ENCODE peak calls at places on chromosomes 2 and 18, in six cellular contexts. E is T follicular helper cell, S is kidney, P is neural progenitor cell, J is myocyte, Z is fibroblast of the conjunctiva. H is an unnamed sample.

GRCh38 chr2:2324565-2325101 is 6.4 kb downstream of the MYT1L start:
- DNase-seq in E (no peak), S (no peak), P (peak), J (no peak), Z (no peak), H (no peak)

GRCh38 chr2:88061295-88061694 is 5.7 kb upstream of the KRCC1 start:
- DNase-seq in E (no peak), S (no peak), P (no peak), J (no peak), Z (no peak), H (no peak)

GRCh38 chr2:178756343-178756742 is 50.9 kb downstream of the TTN start:
- DNase-seq in E (no peak), S (no peak), P (no peak), J (no peak), Z (no peak), H (no peak)

GRCh38 chr2:85246348-85246747 is 81.4 kb downstream of the TGOLN2 start:
- DNase-seq in E (no peak), S (no peak), P (no peak), J (peak), Z (no peak), H (no peak)

GRCh38 chr2:185567196-185567595 is 171.4 kb upstream of the FSIP2 start:
- DNase-seq in E (no peak), S (no peak), P (no peak), J (no peak), Z (no peak), H (no peak)

GRCh38 chr2:34254272-34254882 is 655.3 kb upstream of the FAM98A start:
- DNase-seq in E (no peak), S (no peak), P (no peak), J (no peak), Z (no peak), H (no peak)

GRCh38 chr2:237573721-237574415 is 7.5 kb downstream of the PRLH start:
- DNase-seq in E (no peak), S (no peak), P (no peak), J (no peak), Z (no peak), H (no peak)

GRCh38 chr18:34965511-34965910 is 75.7 kb upstream of the MAPRE2 start:
- DNase-seq in E (no peak), S (no peak), P (no peak), J (no peak), Z (no peak), H (no peak)

GRCh38 chr2:127608061-127609011 is 37.6 kb upstream of the GPR17 start:
- DNase-seq in E (no peak), S (no peak), P (no peak), J (no peak), Z (no peak), H (no peak)

GRCh38 chr2:135792401-135793152 is 44.4 kb downstream of the LCT start:
- DNase-seq in E (no peak), S (no peak), P (no peak), J (no peak), Z (no peak), H (no peak)

GRCh38 chr2:78263571-78263970 is 741.4 kb upstream of the LRRTM4 start:
- DNase-seq in E (no peak), S (no peak), P (no peak), J (no peak), Z (no peak), H (no peak)

GRCh38 chr2:31531101-31531500 is 49.6 kb downstream of the SRD5A2 start:
- DNase-seq in E (no peak), S (no peak), P (no peak), J (no peak), Z (no peak), H (no peak)

GRCh38 chr2:239261796-239262475 is 138.9 kb downstream of the HDAC4 start:
- DNase-seq in E (no peak), S (no peak), P (no peak), J (no peak), Z (no peak), H (no peak)

GRCh38 chr2:198916548-198916947 is 541.2 kb downstream of the SATB2 start:
- DNase-seq in E (no peak), S (no peak), P (no peak), J (peak), Z (no peak), H (no peak)

GRCh38 chr2:211413746-211414145 is 857.3 kb downstream of the CPS1 start:
- DNase-seq in E (no peak), S (no peak), P (no peak), J (no peak), Z (no peak), H (no peak)

GRCh38 chr2:239910851-239911629 is 114.1 kb downstream of the NDUFA10 start:
- DNase-seq in E (no peak), S (no peak), P (no peak), J (no peak), Z (no peak), H (no peak)

GRCh38 chr2:68318686-68319396 is 908 bp downstream of the CNRIP1 start:
- DNase-seq in E (no peak), S (peak), P (peak), J (peak), Z (no peak), H (no peak)

H was measured in AG09319.